ENCODE peak calls at places on chromosomes 13 and 19, in ten cellular contexts. R, M, X, U, V, P, K, W, O and C are unnamed samples.

GRCh38 chr13:26707122-26708006 is 53.2 kb downstream of the GPR12 start:
- DNase-seq in O (peak; percentile 54), P (no peak), X (peak; percentile 77), U (no peak), K (peak; percentile 48), V (no peak), M (peak; percentile 44), R (peak; percentile 7), W (peak; percentile 27), C (peak; percentile 29)

GRCh38 chr19:6105444-6105843 is 4.9 kb downstream of the RFX2 start:
- DNase-seq in P (no peak), V (no peak), K (no peak), M (no peak), W (no peak), U (no peak), R (no peak), O (no peak), X (no peak), C (no peak)

GRCh38 chr13:39688278-39688677 is 32.8 kb downstream of the COG6 start:
- DNase-seq in W (no peak), R (no peak), X (no peak), V (no peak), P (no peak), K (no peak), O (no peak), M (no peak), U (no peak), C (no peak)

GRCh38 chr13:75825161-75825560 is 189.0 kb downstream of the LMO7 start:
- DNase-seq in O (no peak), K (no peak), W (no peak), U (no peak), X (no peak), P (no peak), R (no peak), M (no peak), V (no peak), C (no peak)

GRCh38 chr19:7771072-7771471 is 8.0 kb downstream of the CLEC4M start:
- DNase-seq in M (no peak), X (no peak), U (no peak), R (no peak), P (no peak), W (no peak), O (no peak), V (no peak), K (no peak), C (no peak)

GRCh38 chr19:322616-323015 is 22.0 kb downstream of the MIER2 start:
- DNase-seq in U (no peak), P (no peak), W (no peak), V (no peak), O (no peak), M (no peak), K (no peak), X (no peak), R (no peak), C (no peak)

GRCh38 chr13:98599502-98600328 is 22.8 kb upstream of the STK24 start:
- DNase-seq in X (no peak), U (no peak), O (no peak), W (no peak), P (no peak), M (no peak), V (no peak), R (no peak), K (peak; percentile 23), C (no peak)

GRCh38 chr19:2166741-2167738 is 3.3 kb downstream of the DOT1L start:
- DNase-seq in V (no peak), K (no peak), X (peak; percentile 89), M (peak; percentile 8), U (peak; percentile 35), P (peak; percentile 95), R (no peak), O (no peak), W (no peak), C (no peak)

GRCh38 chr13:113304121-113304520 is 7.1 kb downstream of the LAMP1 start:
- DNase-seq in K (no peak), R (no peak), U (no peak), P (no peak), O (no peak), V (no peak), W (no peak), M (no peak), X (no peak), C (no peak)

GRCh38 chr19:46412034-46412982 is 1.1 kb downstream of the CCDC8 start:
- DNase-seq in O (no peak), P (no peak), U (no peak), M (no peak), X (no peak), R (no peak), K (no peak), W (no peak), V (no peak), C (no peak)
- H3K27ac ChIP-seq in O (no peak overlapping the region), P (peak overlapping the region; percentile 48), U (peak overlapping the region; percentile 69), M (peak overlapping the region; percentile 79), X (no peak overlapping the region), R (peak overlapping the region; percentile 65), K (no peak overlapping the region), W (no peak overlapping the region), V (peak overlapping the region; percentile 73), C (no peak overlapping the region)

DNA sequence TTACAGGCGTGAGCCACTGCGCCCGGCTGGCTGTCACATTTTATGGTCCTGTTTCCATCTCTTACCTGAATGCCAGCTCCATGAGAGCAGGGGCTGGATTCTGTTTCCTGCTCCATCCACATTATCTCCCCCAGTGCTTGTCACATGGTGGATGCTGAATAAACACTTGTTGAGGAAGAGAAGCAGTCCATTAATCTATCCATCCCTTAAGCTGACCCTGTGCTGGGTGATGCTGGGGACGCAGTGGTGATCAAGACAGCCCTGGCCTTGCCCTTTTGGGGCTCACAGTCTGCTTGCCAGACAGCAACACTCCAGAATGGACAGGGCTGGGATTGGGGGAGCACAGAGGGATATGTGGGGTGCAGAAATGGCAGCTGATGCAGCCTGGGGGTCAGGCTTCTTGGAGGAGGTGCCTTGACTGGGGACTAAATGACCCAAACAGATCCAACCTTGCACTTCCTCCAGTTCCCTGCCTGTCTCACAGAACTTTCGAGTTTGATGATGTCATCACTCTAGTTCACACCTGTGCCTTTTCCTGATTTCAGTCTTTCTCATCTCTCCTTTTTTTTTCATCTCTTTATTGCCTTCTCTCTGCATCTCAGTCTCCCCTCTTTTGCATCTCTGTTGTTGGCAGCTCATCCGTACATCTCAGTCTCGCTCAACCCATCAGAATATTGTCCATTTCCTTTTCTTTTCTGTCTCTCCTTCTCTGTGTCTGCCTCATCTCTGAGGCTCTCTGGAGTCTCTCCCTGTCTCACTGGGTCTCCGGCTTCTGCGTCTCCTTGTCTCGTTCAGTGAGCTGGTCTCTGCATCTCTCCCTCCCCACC is 4.6 kb downstream of the IRF2BP1 start:
- DNase-seq in M (no peak), P (no peak), R (no peak), K (no peak), W (no peak), O (no peak), U (no peak), X (no peak), V (no peak), C (no peak)
- H3K27ac ChIP-seq in M (no peak overlapping the region), P (peak overlapping the region; percentile 96), R (no peak overlapping the region), K (no peak overlapping the region), W (peak overlapping the region; percentile 68), O (no peak overlapping the region), U (no peak overlapping the region), X (no peak overlapping the region), V (no peak overlapping the region), C (no peak overlapping the region)

GRCh38 chr13:24002206-24002815 is 105.0 kb upstream of the C1QTNF9B start:
- DNase-seq in O (no peak), P (no peak), W (no peak), V (no peak), M (no peak), R (no peak), K (no peak), X (no peak), U (no peak), C (no peak)

GRCh38 chr13:24004142-24004541 is 106.8 kb upstream of the C1QTNF9B start:
- DNase-seq in K (no peak), W (no peak), P (no peak), O (no peak), U (no peak), R (no peak), X (no peak), M (no peak), V (no peak), C (no peak)

GRCh38 chr13:24005711-24006281 is 108.5 kb upstream of the C1QTNF9B start:
- DNase-seq in W (no peak), R (no peak), V (no peak), U (no peak), M (no peak), K (no peak), X (no peak), P (no peak), O (no peak), C (no peak)

GRCh38 chr13:24006520-24007248 is 109.4 kb upstream of the C1QTNF9B start:
- DNase-seq in V (no peak), R (no peak), U (no peak), X (no peak), K (no peak), M (no peak), P (no peak), O (no peak), W (no peak), C (no peak)

GRCh38 chr13:24004971-24005370 is 107.7 kb upstream of the C1QTNF9B start:
- DNase-seq in R (no peak), V (no peak), P (no peak), O (no peak), M (no peak), K (no peak), W (no peak), X (no peak), U (no peak), C (no peak)
- H3K27ac ChIP-seq in R (no peak overlapping the region), V (no peak overlapping the region), P (no peak overlapping the region), O (no peak overlapping the region), M (no peak overlapping the region), K (no peak overlapping the region), W (no peak overlapping the region), X (no peak overlapping the region), U (no peak overlapping the region), C (peak overlapping the region; percentile 4)

GRCh38 chr19:38267780-38268430 is 3.5 kb downstream of the SPINT2 start:
- DNase-seq in P (peak; percentile 81), M (peak; percentile 52), O (no peak), K (no peak), U (no peak), R (no peak), X (no peak), V (no peak), W (no peak), C (no peak)
- H3K27ac ChIP-seq in P (peak overlapping the region; percentile 95), M (peak overlapping the region; percentile 90), O (no peak overlapping the region), K (no peak overlapping the region), U (peak overlapping the region; percentile 98), R (no peak overlapping the region), X (no peak overlapping the region), V (no peak overlapping the region), W (peak overlapping the region; percentile 99), C (no peak overlapping the region)

DNA sequence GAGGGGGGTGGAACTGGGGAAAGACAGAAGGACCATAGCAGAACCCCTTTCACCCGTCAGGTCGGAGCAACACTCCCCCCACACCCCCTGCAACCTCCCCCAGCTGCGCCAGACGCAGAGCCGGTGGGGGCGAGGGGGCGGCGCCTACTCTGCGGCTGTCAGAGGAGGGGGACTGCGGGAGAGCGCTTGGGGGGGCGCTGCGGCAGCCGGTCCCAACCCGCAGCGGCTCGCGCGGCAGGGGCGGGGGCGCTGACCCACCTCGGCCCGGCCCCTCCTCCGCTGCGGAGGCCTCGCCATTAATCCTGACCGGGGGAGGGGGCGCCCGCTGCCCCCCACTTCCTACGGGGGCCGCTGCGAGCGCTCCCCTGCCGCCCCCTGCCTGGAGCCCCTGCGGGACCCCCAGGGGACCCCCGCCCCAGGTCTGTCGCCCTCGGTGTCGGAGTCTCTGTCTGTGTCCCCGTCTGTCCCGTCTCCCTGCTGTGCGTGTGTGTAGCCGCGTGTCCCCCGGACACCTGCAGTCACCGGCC is 7.9 kb upstream of the NFIC start:
- DNase-seq in P (no peak), K (no peak), W (no peak), R (no peak), V (peak; percentile 37), U (no peak), O (no peak), M (no peak), X (peak; percentile 74), C (no peak)
- H3K27ac ChIP-seq in P (peak overlapping the region; percentile 86), K (no peak overlapping the region), W (peak overlapping the region; percentile 93), R (no peak overlapping the region), V (no peak overlapping the region), U (peak overlapping the region; percentile 65), O (no peak overlapping the region), M (no peak overlapping the region), X (no peak overlapping the region), C (peak overlapping the region; percentile 58)